ENCODE peak calls at places on chromosomes 3 and 15, in eight cellular contexts. V is Peyer's patch, R is kidney epithelial cell, X is spleen, M is neural crest cell, L is prostate gland, Q is Calu3, W is ascending aorta. O is an unnamed sample.

GRCh38 chr3:123361019-123361418 is 87.9 kb downstream of the ADCY5 start:
- DNase-seq in X (no peak), R (no peak), M (no peak), Q (no peak), V (no peak), W (no peak), L (no peak), O (no peak)

GRCh38 chr3:138232705-138233364 is 45.7 kb downstream of the ARMC8 start:
- DNase-seq in X (no peak), M (no peak), W (no peak), V (no peak), Q (no peak), L (no peak), R (no peak), O (no peak)

GRCh38 chr15:41022487-41023090 is 69.3 kb downstream of the CHAC1 start:
- DNase-seq in W (no peak), X (no peak), Q (peak), L (no peak), R (no peak), M (peak), V (no peak), O (no peak)

GRCh38 chr15:99105516-99106341 is 849 bp downstream of the SYNM start:
- DNase-seq in L (no peak), W (no peak), Q (peak), V (peak), X (peak), R (no peak), M (peak), O (peak)

GRCh38 chr3:194285024-194285858 is 65.9 kb downstream of the CPN2 start:
- DNase-seq in M (no peak), V (no peak), L (no peak), R (no peak), W (no peak), Q (no peak), X (no peak), O (no peak)

GRCh38 chr3:195900426-195901355 is 7.7 kb downstream of the TNK2 start:
- DNase-seq in R (no peak), Q (peak), W (no peak), L (no peak), X (peak), V (peak), M (no peak), O (no peak)

GRCh38 chr3:43892535-43892934 is 201.8 kb downstream of the ABHD5 start:
- DNase-seq in X (no peak), Q (no peak), V (no peak), W (no peak), R (no peak), L (no peak), M (no peak), O (no peak)

GRCh38 chr3:195443391-195443989 is 670 bp upstream of the ACAP2 start:
- DNase-seq in M (peak), V (no peak), Q (no peak), L (no peak), R (no peak), X (no peak), W (no peak), O (no peak)

GRCh38 chr3:58784888-58785287 is 118.3 kb upstream of the FAM3D start:
- DNase-seq in W (no peak), M (no peak), Q (no peak), X (no peak), R (no peak), L (no peak), V (no peak), O (no peak)

GRCh38 chr3:58779934-58780333 is 113.4 kb upstream of the FAM3D start:
- DNase-seq in X (no peak), L (no peak), V (no peak), Q (no peak), M (no peak), W (no peak), R (no peak), O (no peak)

GRCh38 chr3:58784425-58784824 is 117.9 kb upstream of the FAM3D start:
- DNase-seq in L (no peak), M (no peak), W (no peak), R (no peak), Q (no peak), X (no peak), V (no peak), O (no peak)

GRCh38 chr3:58783845-58784244 is 117.3 kb upstream of the FAM3D start:
- DNase-seq in M (no peak), X (no peak), W (no peak), Q (no peak), L (no peak), R (no peak), V (no peak), O (no peak)
- TF ChIP-seq CTCF in M (no peak), X (no peak), W (no peak), Q (no peak), L (no peak), R (no peak), V (no peak), O (no peak)

DNA sequence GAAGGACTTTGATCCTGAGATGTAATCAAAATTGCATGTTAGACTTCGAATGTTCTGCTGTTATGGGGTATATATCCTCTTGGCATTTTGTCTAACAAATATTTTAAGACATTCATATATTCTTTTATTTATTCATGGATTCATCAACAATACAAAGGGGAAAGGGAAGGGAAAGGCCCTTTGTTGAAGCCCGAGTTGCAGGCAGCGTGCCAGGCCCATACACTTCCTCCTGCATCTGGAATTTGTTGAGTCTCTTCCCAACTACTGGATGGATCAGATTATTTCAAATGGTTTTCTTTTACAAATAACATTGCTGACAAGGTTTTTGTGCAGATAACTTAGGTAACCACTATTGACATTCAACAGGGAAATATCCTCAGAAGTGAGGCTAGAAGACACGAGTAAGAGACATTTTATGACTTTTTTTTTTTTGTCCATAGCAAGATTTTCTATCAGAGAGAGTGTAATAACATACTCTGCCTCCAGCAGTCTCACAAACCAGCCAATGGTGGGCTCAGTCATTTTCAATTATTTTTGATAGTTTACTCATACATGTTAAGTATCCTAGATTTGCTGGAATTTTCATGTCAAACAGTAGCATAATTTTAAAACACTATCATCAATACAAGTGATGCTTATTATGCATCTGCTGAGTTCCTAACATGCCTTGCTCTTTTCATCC is 94.3 kb downstream of the RPL39L start:
- DNase-seq in V (no peak), R (no peak), M (no peak), W (no peak), L (no peak), X (no peak), Q (no peak), O (peak)
- TF ChIP-seq CTCF in V (no peak), R (no peak), M (peak), W (no peak), L (no peak), X (no peak), Q (no peak), O (peak)

GRCh38 chr3:129314757-129315385 is 36.2 kb downstream of the HMCES start:
- DNase-seq in R (no peak), M (peak), W (peak), Q (peak), X (peak), L (peak), V (peak), O (peak)
- TF ChIP-seq CTCF in R (no peak), M (no peak), W (no peak), Q (no peak), X (no peak), L (peak), V (no peak), O (no peak)

GRCh38 chr3:133676336-133677118 is 14.8 kb upstream of the TOPBP1 start:
- DNase-seq in W (no peak), X (no peak), L (no peak), M (no peak), R (no peak), Q (no peak), V (no peak), O (no peak)

GRCh38 chr3:133675631-133676335 is 14.0 kb upstream of the TOPBP1 start:
- DNase-seq in M (no peak), W (no peak), R (no peak), V (no peak), X (no peak), Q (no peak), L (no peak), O (no peak)

GRCh38 chr3:133673746-133674145 is 12.0 kb upstream of the TOPBP1 start:
- DNase-seq in V (no peak), W (no peak), L (no peak), Q (no peak), R (no peak), X (no peak), M (no peak), O (no peak)

GRCh38 chr3:133672461-133672860 is 10.7 kb upstream of the TOPBP1 start:
- DNase-seq in V (no peak), Q (no peak), X (no peak), R (no peak), L (no peak), W (no peak), M (no peak), O (no peak)

DNA sequence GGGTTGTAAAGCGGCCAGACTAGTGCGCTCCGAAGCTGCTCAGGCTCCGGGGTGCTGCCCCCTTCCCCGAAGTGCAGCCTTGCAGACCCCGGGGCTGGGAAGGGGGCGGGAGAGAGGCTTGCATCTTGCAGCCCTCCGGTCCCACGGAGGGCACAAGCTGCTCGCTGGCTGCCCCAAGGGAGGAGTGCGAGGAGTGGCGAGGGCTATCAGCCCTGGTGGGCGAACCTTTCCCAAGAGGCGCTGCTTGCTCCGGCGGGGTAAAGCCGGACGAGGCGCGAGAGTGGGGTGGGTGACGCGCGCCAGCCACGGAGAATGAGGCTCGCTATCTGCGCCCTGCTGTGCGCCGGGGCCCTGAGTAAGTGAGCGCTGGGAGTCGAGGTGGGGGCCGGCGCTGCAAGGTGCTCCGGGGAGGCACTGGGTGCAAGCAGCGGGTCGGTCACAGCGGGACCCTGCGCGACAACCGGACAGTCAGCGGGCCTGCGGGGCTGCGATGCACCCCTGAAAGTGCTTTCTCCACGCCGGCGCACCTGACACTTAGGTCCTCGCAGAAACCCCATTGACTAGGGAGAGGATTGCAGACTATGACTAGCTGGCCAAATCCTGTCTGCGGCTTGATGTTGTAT is 12.7 kb upstream of the TOPBP1 start:
- DNase-seq in R (no peak), L (no peak), M (no peak), W (no peak), V (no peak), Q (no peak), X (no peak), O (no peak)
- TF ChIP-seq CTCF in R (no peak), L (no peak), M (no peak), W (no peak), V (no peak), Q (no peak), X (no peak), O (no peak)

O was measured in type B pancreatic cell.